ENCODE peak calls at places on chromosomes 1 and 21, in seven cellular contexts. J is GM23338, L is HCT116, D is GM12878, W is transverse colon, H is HL-60, R is HepG2. K is an unnamed sample.

GRCh38 chr21:43203523-43204080 is 34.8 kb downstream of the CRYAA start:
- DNase-seq in W (no peak), H (no peak), L (no peak), J (no peak), D (no peak), R (no peak), K (no peak)

GRCh38 chr1:167881069-167881468 is 32.9 kb downstream of the ADCY10 start:
- DNase-seq in L (no peak), H (no peak), W (no peak), J (no peak), D (no peak), R (no peak), K (no peak)

GRCh38 chr1:178908358-178908757 is 37.5 kb upstream of the ANGPTL1 start:
- DNase-seq in R (no peak), H (no peak), L (no peak), W (no peak), D (no peak), J (no peak), K (no peak)

GRCh38 chr1:26946270-26946669 is 14.0 kb downstream of the KDF1 start:
- DNase-seq in D (no peak), H (no peak), L (no peak), R (no peak), J (no peak), W (no peak), K (no peak)

GRCh38 chr1:23122796-23123195 is 45.9 kb downstream of the LUZP1 start:
- DNase-seq in H (no peak), R (no peak), D (no peak), L (no peak), W (no peak), J (no peak), K (no peak)

GRCh38 chr1:235866207-235866912 is at the start of gene LYST:
- DNase-seq in H (peak), J (peak), R (peak), W (peak), L (no peak), D (no peak), K (no peak)

GRCh38 chr21:44477131-44477530 is 21.8 kb downstream of the LRRC3 start:
- DNase-seq in W (no peak), J (no peak), R (no peak), H (no peak), D (no peak), L (no peak), K (no peak)

GRCh38 chr1:215667796-215668195 is 100.7 kb downstream of the KCTD3 start:
- DNase-seq in D (no peak), H (no peak), W (no peak), R (no peak), J (no peak), L (no peak), K (no peak)

GRCh38 chr1:205805082-205805711 is 7.8 kb downstream of the SLC41A1 start:
- DNase-seq in D (no peak), J (no peak), W (no peak), H (no peak), L (no peak), R (no peak), K (no peak)

GRCh38 chr1:111463029-111463683 is 10.6 kb upstream of the C1orf162 start:
- DNase-seq in W (no peak), H (no peak), R (no peak), L (no peak), J (no peak), D (no peak), K (no peak)

GRCh38 chr21:38726482-38726881 is 79.2 kb upstream of the ETS2 start:
- DNase-seq in R (no peak), W (no peak), D (no peak), H (no peak), J (no peak), L (no peak), K (no peak)

GRCh38 chr1:171055966-171056643 is 34.6 kb upstream of the FMO3 start:
- DNase-seq in L (no peak), W (no peak), H (no peak), J (no peak), D (no peak), R (no peak), K (no peak)

GRCh38 chr1:168803696-168804510 is 74.9 kb upstream of the DPT start:
- DNase-seq in H (no peak), L (no peak), W (peak), J (peak), R (no peak), D (no peak), K (no peak)

GRCh38 chr1:28508435-28508754 is 2.6 kb downstream of the RCC1 start:
- DNase-seq in J (no peak), W (no peak), L (no peak), D (no peak), R (no peak), H (no peak), K (no peak)

GRCh38 chr1:28512058-28512611 is 6.3 kb downstream of the RCC1 start:
- DNase-seq in J (no peak), W (no peak), D (no peak), L (no peak), H (no peak), R (no peak), K (no peak)

GRCh38 chr1:28510350-28511223 is 4.7 kb downstream of the RCC1 start:
- DNase-seq in D (no peak), W (no peak), H (peak), L (no peak), J (peak), R (peak), K (no peak)

GRCh38 chr1:28507646-28508434 is 2.0 kb downstream of the RCC1 start:
- DNase-seq in H (no peak), R (no peak), D (no peak), W (no peak), L (no peak), J (no peak), K (no peak)

GRCh38 chr1:28509705-28510349 is 4.0 kb downstream of the RCC1 start:
- DNase-seq in R (no peak), D (no peak), W (no peak), J (no peak), L (no peak), H (peak), K (no peak)
- TF ChIP-seq POLR2AphosphoS5 in R (peak), D (peak), W (no peak), J (peak), L (peak), H (peak), K (peak)

GRCh38 chr1:211738096-211738708 is 62.8 kb upstream of the NEK2 start:
- DNase-seq in R (no peak), J (no peak), W (no peak), L (no peak), D (no peak), H (no peak), K (no peak)

GRCh38 chr1:211739671-211740411 is 64.4 kb upstream of the NEK2 start:
- DNase-seq in L (no peak), R (no peak), D (no peak), H (no peak), J (no peak), W (no peak), K (no peak)

GRCh38 chr1:211741116-211741515 is 65.7 kb upstream of the NEK2 start:
- DNase-seq in J (peak), D (no peak), H (peak), L (no peak), R (no peak), W (no peak), K (no peak)

GRCh38 chr1:211737115-211738035 is 62.0 kb upstream of the NEK2 start:
- DNase-seq in W (no peak), J (no peak), H (no peak), R (no peak), L (no peak), D (no peak), K (no peak)

DNA sequence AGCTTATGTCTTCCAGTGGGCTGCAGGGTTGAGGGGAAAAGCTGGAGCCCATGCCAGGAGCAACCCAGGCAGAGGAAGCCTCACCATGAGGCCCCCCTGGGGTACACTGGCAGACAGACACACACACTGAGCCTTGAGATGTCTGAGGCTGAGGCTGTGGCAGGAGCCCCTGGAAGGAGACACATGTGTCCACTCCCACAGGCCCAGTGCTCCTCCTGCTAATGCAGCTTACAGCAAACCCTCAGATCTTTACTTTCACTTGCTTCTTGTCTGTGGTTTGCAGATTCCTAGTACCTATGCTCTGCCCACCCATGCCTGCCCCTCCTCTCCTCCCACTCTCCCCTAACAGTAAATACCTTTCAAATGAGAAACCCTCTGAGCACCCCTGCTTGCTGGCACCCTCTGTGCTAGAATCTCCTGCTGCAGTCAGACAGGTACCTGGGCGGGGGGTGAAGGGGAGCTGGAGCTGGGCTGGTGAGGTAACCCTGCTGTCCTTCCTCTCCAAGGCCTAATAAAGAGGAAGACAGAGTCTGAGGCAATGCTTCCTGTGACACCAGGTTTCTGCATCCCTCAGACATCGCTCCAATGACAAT is 63.4 kb upstream of the NEK2 start:
- DNase-seq in H (peak), D (no peak), R (no peak), L (no peak), J (no peak), W (no peak), K (no peak)
- H3K27ac ChIP-seq in H (peak), D (no peak), R (no peak), L (no peak), J (no peak), W (no peak), K (no peak)

GRCh38 chr1:160767417-160768294 is 28.3 kb upstream of the LY9 start:
- DNase-seq in D (peak), J (no peak), R (no peak), L (no peak), H (no peak), W (no peak), K (no peak)
- TF ChIP-seq POLR2AphosphoS5 in D (peak), J (no peak), R (no peak), L (no peak), H (no peak), W (no peak), K (no peak)

GRCh38 chr1:116494745-116495144 is 76.1 kb downstream of the CD58 start:
- DNase-seq in R (peak), H (no peak), D (no peak), L (no peak), W (no peak), J (no peak), K (no peak)
- H3K27ac ChIP-seq in R (peak), H (no peak), D (no peak), L (no peak), W (no peak), J (no peak), K (peak)

DNA sequence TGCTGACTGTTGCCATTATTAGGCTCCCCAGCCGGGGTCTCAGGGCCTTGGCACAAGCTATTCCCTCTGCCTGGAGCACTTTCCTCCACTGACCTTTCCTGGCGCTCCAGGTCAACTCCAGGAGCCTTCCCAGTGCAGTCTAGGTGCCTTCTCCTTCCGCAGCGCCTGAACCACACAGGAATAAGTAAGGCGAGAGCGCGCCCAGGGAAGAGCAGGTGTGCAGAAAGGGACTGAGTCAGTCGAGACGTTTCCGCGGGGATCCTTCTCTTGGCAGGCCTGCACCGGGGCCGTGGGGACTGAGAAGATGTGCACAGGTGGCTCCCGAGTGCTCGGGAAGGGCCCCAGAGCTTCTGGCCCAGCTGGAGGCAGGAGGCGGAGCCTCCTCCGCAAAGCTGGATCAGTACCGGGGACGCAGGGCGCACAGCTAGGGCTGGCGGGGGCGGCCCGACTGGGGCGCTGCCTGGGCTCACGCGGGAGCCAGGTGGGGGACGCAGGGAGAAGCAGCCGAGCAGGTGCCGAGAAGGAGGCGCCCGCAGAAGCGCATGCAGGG is 765 bp upstream of the BMP8A start:
- DNase-seq in D (no peak), R (no peak), L (no peak), W (peak), H (no peak), J (peak), K (no peak)
- TF ChIP-seq POLR2AphosphoS5 in D (no peak), R (no peak), L (no peak), W (no peak), H (no peak), J (no peak), K (no peak)

DNA sequence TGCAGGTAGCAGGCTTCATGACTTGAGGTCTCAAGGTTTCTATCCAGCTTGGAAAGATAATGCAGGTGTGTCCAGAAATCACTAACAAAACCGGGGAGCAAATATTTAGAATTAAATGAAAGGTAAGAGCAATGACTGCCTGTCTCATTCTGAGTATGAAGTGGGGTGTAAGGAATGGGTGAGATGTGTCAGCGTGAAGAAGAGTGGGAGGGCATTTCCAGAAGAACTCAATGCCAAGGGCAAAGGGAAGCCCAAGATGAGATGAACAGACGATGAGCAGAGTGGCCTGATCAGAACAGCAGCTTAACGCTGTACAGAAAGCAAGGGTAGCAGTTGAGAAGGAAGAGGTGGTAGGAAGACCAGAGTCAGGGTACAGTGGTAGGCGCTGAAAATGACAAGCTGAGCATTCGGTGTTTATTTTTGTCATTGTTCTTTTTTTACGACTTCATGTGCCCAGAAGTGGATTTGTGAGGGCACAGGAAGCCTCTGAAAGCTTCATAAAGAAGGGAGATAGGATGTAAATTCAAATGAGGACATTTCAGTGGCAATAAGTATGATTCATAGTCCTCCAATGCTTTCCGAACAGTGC is 190.6 kb downstream of the APP start:
- DNase-seq in W (no peak), D (no peak), R (no peak), H (no peak), L (no peak), J (no peak), K (no peak)
- H3K27ac ChIP-seq in W (no peak), D (no peak), R (no peak), H (no peak), L (no peak), J (no peak), K (no peak)

GRCh38 chr1:8261398-8261762 is 56.5 kb upstream of the SLC45A1 start:
- DNase-seq in W (no peak), D (no peak), L (no peak), J (no peak), H (no peak), R (no peak), K (no peak)

GRCh38 chr1:8255712-8256111 is 62.2 kb upstream of the SLC45A1 start:
- DNase-seq in W (no peak), J (no peak), D (no peak), R (no peak), L (no peak), H (no peak), K (no peak)

GRCh38 chr1:8257621-8258020 is 60.3 kb upstream of the SLC45A1 start:
- DNase-seq in R (no peak), D (no peak), J (no peak), L (no peak), H (no peak), W (no peak), K (no peak)

GRCh38 chr1:8256321-8256720 is 61.6 kb upstream of the SLC45A1 start:
- DNase-seq in H (no peak), D (no peak), J (no peak), W (no peak), R (no peak), L (no peak), K (no peak)

DNA sequence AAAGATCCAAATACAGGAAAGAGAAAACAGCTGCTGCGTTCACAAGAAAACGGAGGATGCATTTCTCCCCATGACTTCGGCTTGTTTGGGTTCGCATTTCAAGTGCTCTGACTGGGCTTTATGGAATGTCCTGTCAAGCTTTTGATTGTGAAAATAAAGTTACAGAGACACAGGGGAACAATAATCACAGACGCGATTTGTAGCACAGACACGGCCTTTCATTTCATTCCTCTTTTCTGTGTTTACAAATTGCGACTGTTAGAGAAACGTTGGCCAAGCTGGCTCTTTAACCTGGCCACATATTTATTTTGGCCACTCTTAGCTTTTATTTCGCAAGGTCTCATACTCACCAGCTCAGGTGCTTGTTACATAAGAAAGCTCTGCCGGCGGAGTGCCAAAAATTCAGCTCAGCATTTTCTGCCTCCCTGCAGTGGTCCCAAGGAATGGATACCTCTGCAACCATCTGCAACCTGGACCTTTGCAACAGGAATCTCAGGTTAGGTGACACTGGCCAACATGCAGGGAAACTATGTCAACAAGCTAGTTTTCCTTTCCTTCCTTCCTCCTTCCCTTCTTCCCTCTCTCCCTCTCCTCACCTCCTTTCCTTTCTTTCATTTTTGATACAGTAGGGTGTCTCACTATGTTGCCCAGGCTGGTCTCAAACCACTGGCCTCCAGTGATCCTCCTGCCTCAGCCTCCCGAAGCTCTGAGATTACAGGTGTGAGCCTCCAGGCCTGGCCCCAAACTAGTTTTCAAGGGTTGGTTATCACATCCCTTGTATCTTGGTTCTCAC is 58.2 kb upstream of the SLC45A1 start:
- DNase-seq in L (peak), H (no peak), R (peak), D (no peak), W (peak), J (no peak), K (no peak)
- TF ChIP-seq POLR2AphosphoS5 in L (no peak), H (no peak), R (no peak), D (no peak), W (no peak), J (no peak), K (no peak)

GRCh38 chr1:109185357-109185756 is 28.4 kb upstream of the SARS1 start:
- DNase-seq in D (no peak), W (no peak), L (no peak), H (no peak), R (no peak), J (no peak), K (no peak)
- H3K27ac ChIP-seq in D (no peak), W (no peak), L (no peak), H (peak), R (no peak), J (no peak), K (no peak)

GRCh38 chr1:89842547-89843278 is 21.9 kb downstream of the LRRC8D start:
- DNase-seq in D (no peak), R (peak), L (no peak), W (no peak), J (no peak), H (no peak), K (no peak)
- TF ChIP-seq POLR2AphosphoS5 in D (no peak), R (no peak), L (no peak), W (no peak), J (no peak), H (no peak), K (no peak)

DNA sequence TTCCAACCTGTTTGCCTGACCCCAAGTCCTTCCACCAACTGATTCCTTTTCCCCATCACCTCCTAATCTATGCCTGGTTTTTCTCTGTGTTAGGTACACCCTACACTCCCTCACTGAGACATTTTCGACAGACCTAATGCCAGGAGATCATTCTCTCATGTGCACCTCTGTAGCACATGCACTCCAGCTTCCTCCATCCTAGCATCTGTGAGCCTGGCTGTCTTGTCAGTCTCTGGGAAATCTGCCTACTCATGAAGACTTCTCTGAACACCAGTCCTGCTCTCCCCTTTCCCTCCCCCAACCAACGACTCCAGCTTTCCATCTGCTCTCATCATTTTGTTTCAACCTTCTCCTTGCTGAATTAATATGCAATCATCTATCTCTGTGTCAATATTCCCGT is 987 bp downstream of the MED8 start:
- DNase-seq in L (no peak), J (no peak), H (peak), D (no peak), W (no peak), R (no peak), K (no peak)
- H3K27ac ChIP-seq in L (no peak), J (no peak), H (peak), D (peak), W (peak), R (no peak), K (no peak)

K was measured in SK-N-MC.